ENCODE peak calls at places on chromosome 13, in ten cellular contexts. V, G, T, W, Z, C, Q, N, B and M are unnamed samples.

GRCh38 chr13:80989770-80990169 is 648.8 kb upstream of the SPRY2 start:
- DNase-seq in V (no peak), G (peak; percentile 25), T (no peak), W (no peak), Z (no peak), C (no peak), Q (no peak), N (no peak), B (no peak), M (no peak)

GRCh38 chr13:112796190-112796915 is 106.5 kb downstream of the ATP11A start:
- DNase-seq in V (no peak), G (peak; percentile 9), T (no peak), W (no peak), Z (no peak), C (no peak), Q (no peak), N (no peak), B (no peak), M (no peak)

GRCh38 chr13:98476538-98476966 is 100.4 kb downstream of the STK24 start:
- DNase-seq in V (peak; percentile 67), G (peak; percentile 96), T (no peak), W (no peak), Z (no peak), C (peak; percentile 53), Q (peak; percentile 79), N (no peak), B (peak; percentile 86), M (peak; percentile 65)

GRCh38 chr13:84446972-84447700 is 564.9 kb upstream of the SLITRK1 start:
- DNase-seq in V (no peak), G (peak; percentile 14), T (no peak), W (no peak), Z (no peak), C (no peak), Q (peak; percentile 3), N (no peak), B (no peak), M (no peak)

GRCh38 chr13:76383671-76384461 is 502.3 kb downstream of the KCTD12 start:
- DNase-seq in V (no peak), G (peak; percentile 92), T (peak; percentile 80), W (peak; percentile 90), Z (peak; percentile 10), C (peak; percentile 58), Q (peak; percentile 83), N (no peak), B (no peak), M (no peak)

GRCh38 chr13:27783111-27783510 is 9.2 kb upstream of the GSX1 start:
- DNase-seq in V (peak; percentile 22), G (peak; percentile 3), T (no peak), W (no peak), Z (peak; percentile 9), C (no peak), Q (peak; percentile 34), N (no peak), B (no peak), M (no peak)

GRCh38 chr13:105709181-105709580 is 826.3 kb downstream of the EFNB2 start:
- DNase-seq in V (no peak), G (no peak), T (no peak), W (no peak), Z (no peak), C (no peak), Q (no peak), N (no peak), B (no peak), M (no peak)

GRCh38 chr13:99355267-99356215 is 48.3 kb upstream of the GPR183 start:
- DNase-seq in V (no peak), G (no peak), T (no peak), W (no peak), Z (no peak), C (no peak), Q (no peak), N (no peak), B (no peak), M (no peak)

GRCh38 chr13:35727881-35728280 is 251.4 kb upstream of the MAB21L1 start:
- DNase-seq in V (no peak), G (no peak), T (no peak), W (no peak), Z (no peak), C (no peak), Q (no peak), N (no peak), B (no peak), M (no peak)

GRCh38 chr13:31267126-31267784 is 67.5 kb downstream of the B3GLCT start:
- DNase-seq in V (no peak), G (peak; percentile 47), T (no peak), W (no peak), Z (no peak), C (no peak), Q (peak; percentile 20), N (no peak), B (no peak), M (no peak)

DNA sequence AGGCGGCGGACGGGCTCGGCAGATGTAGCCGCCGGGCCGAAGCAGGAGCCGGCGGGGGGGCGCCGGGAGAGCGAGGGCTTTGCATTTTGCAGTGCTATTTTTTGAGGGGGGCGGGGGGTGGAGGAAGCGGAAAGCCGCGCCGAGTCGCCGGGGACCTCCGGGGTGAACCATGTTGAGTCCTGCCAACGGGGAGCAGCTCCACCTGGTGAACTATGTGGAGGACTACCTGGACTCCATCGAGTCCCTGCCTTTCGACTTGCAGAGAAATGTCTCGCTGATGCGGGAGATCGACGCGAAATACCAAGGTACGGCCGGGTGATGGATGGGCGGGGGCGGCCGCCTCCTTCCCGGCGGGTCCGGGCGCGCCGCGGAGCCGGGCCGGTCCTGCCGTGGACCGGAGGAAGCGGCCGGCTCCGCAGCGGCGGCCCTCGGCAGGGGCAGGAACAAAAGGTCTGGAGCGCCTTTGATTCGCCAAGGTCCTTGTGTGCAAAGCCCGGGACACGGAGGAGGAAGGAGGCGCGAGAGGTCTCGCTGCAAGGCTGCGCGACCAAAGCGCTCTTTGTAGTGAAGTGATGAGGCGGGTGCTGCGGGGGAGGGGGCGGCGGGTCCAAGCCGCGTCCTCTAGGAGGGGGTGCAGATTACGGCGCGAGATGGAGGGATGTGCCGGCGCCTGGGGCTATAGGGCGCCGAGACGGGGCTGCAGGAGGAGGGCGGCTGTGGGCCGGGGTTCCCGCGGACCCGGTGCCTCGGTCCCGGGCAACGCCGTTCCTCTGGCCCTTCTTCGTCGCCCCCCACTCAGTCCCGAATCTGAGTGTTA is 689 bp downstream of the ING1 start:
- DNase-seq in V (peak; percentile 73), G (peak; percentile 52), T (no peak), W (no peak), Z (peak; percentile 34), C (peak; percentile 58), Q (peak; percentile 54), N (peak; percentile 43), B (peak; percentile 55), M (no peak)
- TF ChIP-seq CTCF in V (no peak), G (no peak), T (no peak), W (no peak), Z (no peak), C (no peak), Q (no peak), N (no peak), B (no peak), M (no peak)

GRCh38 chr13:74306496-74306895 is 172.3 kb upstream of the KLF12 start:
- DNase-seq in V (no peak), G (peak; percentile 40), T (peak; percentile 39), W (no peak), Z (no peak), C (no peak), Q (peak; percentile 23), N (no peak), B (peak; percentile 35), M (no peak)
- TF ChIP-seq CTCF in V (no peak), G (no peak), T (peak; percentile 22), W (peak; percentile 23), Z (no peak), C (no peak), Q (no peak), N (no peak), B (no peak), M (no peak)

GRCh38 chr13:23375007-23375971 is 58.2 kb downstream of the SACS start:
- DNase-seq in V (peak; percentile 97), G (peak; percentile 91), T (peak; percentile 90), W (peak; percentile 84), Z (peak; percentile 91), C (peak; percentile 96), Q (peak; percentile 98), N (peak; percentile 92), B (peak; percentile 81), M (peak; percentile 89)
- TF ChIP-seq CTCF in V (peak; percentile 8), G (peak; percentile 4), T (no peak), W (no peak), Z (no peak), C (no peak), Q (no peak), N (peak; percentile 44), B (no peak), M (no peak)

GRCh38 chr13:39417643-39418042 is 185.3 kb downstream of the LHFPL6 start:
- DNase-seq in V (no peak), G (peak; percentile 85), T (no peak), W (no peak), Z (no peak), C (no peak), Q (peak; percentile 67), N (peak; percentile 41), B (no peak), M (peak; percentile 38)

GRCh38 chr13:39415403-39415802 is 187.6 kb downstream of the LHFPL6 start:
- DNase-seq in V (peak; percentile 68), G (peak; percentile 47), T (no peak), W (no peak), Z (peak; percentile 24), C (peak; percentile 34), Q (peak; percentile 78), N (peak; percentile 26), B (no peak), M (peak; percentile 16)

GRCh38 chr13:39419068-39419467 is 183.9 kb downstream of the LHFPL6 start:
- DNase-seq in V (no peak), G (no peak), T (no peak), W (no peak), Z (no peak), C (no peak), Q (no peak), N (no peak), B (no peak), M (no peak)

GRCh38 chr13:39418424-39418823 is 184.6 kb downstream of the LHFPL6 start:
- DNase-seq in V (no peak), G (no peak), T (no peak), W (no peak), Z (no peak), C (no peak), Q (no peak), N (no peak), B (no peak), M (no peak)

GRCh38 chr13:39417131-39417530 is 185.9 kb downstream of the LHFPL6 start:
- DNase-seq in V (no peak), G (no peak), T (no peak), W (no peak), Z (no peak), C (no peak), Q (peak; percentile 49), N (peak; percentile 40), B (no peak), M (no peak)
- TF ChIP-seq CTCF in V (no peak), G (peak; percentile 11), T (no peak), W (peak; percentile 37), Z (no peak), C (no peak), Q (peak; percentile 31), N (peak; percentile 55), B (no peak), M (no peak)

GRCh38 chr13:78978381-78978998 is 319.5 kb upstream of the OBI1 start:
- DNase-seq in V (peak; percentile 70), G (peak; percentile 43), T (peak; percentile 14), W (peak; percentile 29), Z (peak; percentile 56), C (peak; percentile 51), Q (peak; percentile 77), N (peak; percentile 60), B (peak; percentile 78), M (peak; percentile 8)
- TF ChIP-seq CTCF in V (peak; percentile 60), G (peak; percentile 52), T (peak; percentile 59), W (peak; percentile 70), Z (peak; percentile 58), C (peak; percentile 65), Q (peak; percentile 66), N (peak; percentile 81), B (peak; percentile 81), M (peak; percentile 17)

GRCh38 chr13:52784591-52785340 is 45.1 kb upstream of the CNMD start:
- DNase-seq in V (no peak), G (no peak), T (no peak), W (no peak), Z (no peak), C (no peak), Q (no peak), N (no peak), B (no peak), M (no peak)
- TF ChIP-seq CTCF in V (no peak), G (no peak), T (no peak), W (no peak), Z (no peak), C (no peak), Q (no peak), N (no peak), B (no peak), M (no peak)